ENCODE peak calls at places on chromosomes 6 and 20, in four cellular contexts. One of them, this sample, is unnamed.

GRCh38 chr6:111543913-111544435 is 61.0 kb upstream of the REV3L start:
- DNase-seq in H1: no peak
- DNase-seq in K562: no peak
- DNase-seq in GM12878: no peak
- DNase-seq in this sample: no peak

GRCh38 chr20:9467995-9468394 is 46.4 kb upstream of the LAMP5 start:
- DNase-seq in H1: no peak
- DNase-seq in GM12878: no peak
- DNase-seq in K562: peak
- DNase-seq in this sample: no peak

GRCh38 chr20:50304501-50304856 is 113.8 kb downstream of the CEBPB start:
- DNase-seq in GM12878: no peak
- DNase-seq in H1: no peak
- DNase-seq in K562: no peak
- DNase-seq in this sample: no peak

GRCh38 chr6:114277220-114277619 is 65.6 kb downstream of the HS3ST5 start:
- DNase-seq in H1: no peak
- DNase-seq in K562: no peak
- DNase-seq in GM12878: no peak
- DNase-seq in this sample: no peak

GRCh38 chr6:104705095-104705707 is 154.5 kb downstream of the HACE1 start:
- DNase-seq in H1: no peak
- DNase-seq in GM12878: no peak
- DNase-seq in K562: peak
- DNase-seq in this sample: no peak

GRCh38 chr20:46731770-46732169 is 22.3 kb downstream of the SLC2A10 start:
- DNase-seq in K562: peak
- DNase-seq in H1: no peak
- DNase-seq in GM12878: no peak
- DNase-seq in this sample: no peak

GRCh38 chr6:55260181-55260580 is 67.1 kb upstream of the GFRAL start:
- DNase-seq in GM12878: no peak
- DNase-seq in K562: no peak
- DNase-seq in H1: no peak
- DNase-seq in this sample: no peak

GRCh38 chr6:19731286-19731685 is 105.9 kb upstream of the ID4 start:
- DNase-seq in GM12878: no peak
- DNase-seq in K562: no peak
- DNase-seq in H1: no peak
- DNase-seq in this sample: peak

DNA sequence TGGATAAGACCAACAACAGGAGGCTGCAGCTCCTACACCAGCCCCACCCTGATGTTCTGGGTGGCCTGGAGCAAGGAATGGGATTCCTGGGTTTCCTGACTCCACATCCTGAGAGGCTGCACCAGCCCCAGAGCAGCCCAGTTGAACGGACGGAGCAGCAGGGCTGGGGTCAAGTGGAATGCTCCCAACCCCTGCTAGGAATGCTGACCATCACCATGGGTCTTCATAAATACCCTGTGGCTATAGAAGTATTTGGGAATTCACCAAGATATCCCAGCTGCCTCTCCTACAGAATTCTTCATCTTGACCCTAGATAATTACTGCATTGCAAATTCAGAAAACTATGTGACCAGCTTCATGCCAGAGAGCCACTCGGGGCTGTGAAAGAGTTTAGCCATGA is 180.3 kb downstream of the THBS2 start:
- DNase-seq in H1: no peak
- DNase-seq in GM12878: no peak
- DNase-seq in K562: no peak
- DNase-seq in this sample: no peak
- TF ChIP-seq EGR1 in H1: no peak
- TF ChIP-seq EGR1 in GM12878: no peak
- TF ChIP-seq EGR1 in K562: no peak
- TF ChIP-seq EGR1 in this sample: no peak

DNA sequence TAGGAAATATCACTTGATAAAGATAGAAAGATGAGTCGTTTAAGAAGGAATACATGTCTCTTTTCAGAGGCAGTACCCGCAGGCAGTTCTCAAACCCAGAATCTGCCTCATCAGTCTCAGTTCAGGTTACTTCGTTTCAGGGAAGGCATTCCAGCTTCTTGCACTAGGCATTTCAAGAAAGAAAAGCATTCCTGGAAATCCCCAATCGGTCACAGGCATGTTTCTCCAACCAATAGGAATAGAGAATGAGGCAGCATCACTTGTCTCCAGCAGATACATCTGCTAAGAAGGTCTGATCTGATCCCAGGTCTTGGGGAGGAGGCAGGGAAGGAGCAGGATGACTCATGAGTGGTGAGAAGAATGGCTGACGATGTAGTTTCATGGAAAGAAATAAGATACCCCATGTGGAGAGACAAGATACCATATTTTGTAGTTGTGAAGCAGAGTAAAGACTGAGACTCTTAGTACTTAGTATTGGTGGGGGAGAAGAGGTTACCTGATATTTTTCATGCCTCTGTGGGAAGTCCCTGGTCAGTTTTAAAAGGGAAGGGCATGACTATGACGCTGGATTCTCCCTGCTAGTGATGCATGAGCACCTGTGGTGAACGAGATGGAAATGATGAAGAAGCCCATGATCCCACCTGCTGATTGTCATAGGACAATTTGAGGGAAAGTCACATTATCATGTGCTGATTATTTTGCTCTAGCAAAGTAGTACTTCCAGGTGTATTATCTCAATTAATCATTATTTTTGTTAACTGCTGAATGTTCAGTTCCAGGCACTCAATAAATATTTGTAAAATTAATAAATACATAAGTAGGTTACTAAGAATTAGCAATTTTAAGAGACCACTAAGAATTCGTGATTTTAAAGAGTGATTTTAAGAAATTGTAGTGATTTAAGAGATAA is 20.3 kb upstream of the HLA-DRB1 start:
- DNase-seq in H1: peak
- DNase-seq in GM12878: peak
- DNase-seq in K562: peak
- DNase-seq in this sample: peak
- H3K9ac ChIP-seq in H1: no peak
- H3K9ac ChIP-seq in GM12878: peak
- H3K9ac ChIP-seq in K562: no peak
- H3K9ac ChIP-seq in this sample: peak

GRCh38 chr20:19974621-19975435 is 42.3 kb upstream of the NAA20 start:
- DNase-seq in H1: peak
- DNase-seq in K562: no peak
- DNase-seq in GM12878: no peak
- DNase-seq in this sample: no peak

GRCh38 chr20:19976595-19977372 is 40.4 kb upstream of the NAA20 start:
- DNase-seq in H1: peak
- DNase-seq in K562: no peak
- DNase-seq in GM12878: no peak
- DNase-seq in this sample: peak

GRCh38 chr20:19975901-19976300 is 41.3 kb upstream of the NAA20 start:
- DNase-seq in H1: no peak
- DNase-seq in GM12878: no peak
- DNase-seq in K562: no peak
- DNase-seq in this sample: no peak

GRCh38 chr20:19973920-19974620 is 43.1 kb upstream of the NAA20 start:
- DNase-seq in GM12878: no peak
- DNase-seq in H1: no peak
- DNase-seq in K562: no peak
- DNase-seq in this sample: no peak

GRCh38 chr20:19975436-19975799 is 41.7 kb upstream of the NAA20 start:
- DNase-seq in H1: peak
- DNase-seq in K562: no peak
- DNase-seq in GM12878: no peak
- DNase-seq in this sample: no peak
- TF ChIP-seq YY1 in H1: no peak
- TF ChIP-seq YY1 in K562: no peak
- TF ChIP-seq YY1 in GM12878: no peak
- TF ChIP-seq YY1 in this sample: no peak

DNA sequence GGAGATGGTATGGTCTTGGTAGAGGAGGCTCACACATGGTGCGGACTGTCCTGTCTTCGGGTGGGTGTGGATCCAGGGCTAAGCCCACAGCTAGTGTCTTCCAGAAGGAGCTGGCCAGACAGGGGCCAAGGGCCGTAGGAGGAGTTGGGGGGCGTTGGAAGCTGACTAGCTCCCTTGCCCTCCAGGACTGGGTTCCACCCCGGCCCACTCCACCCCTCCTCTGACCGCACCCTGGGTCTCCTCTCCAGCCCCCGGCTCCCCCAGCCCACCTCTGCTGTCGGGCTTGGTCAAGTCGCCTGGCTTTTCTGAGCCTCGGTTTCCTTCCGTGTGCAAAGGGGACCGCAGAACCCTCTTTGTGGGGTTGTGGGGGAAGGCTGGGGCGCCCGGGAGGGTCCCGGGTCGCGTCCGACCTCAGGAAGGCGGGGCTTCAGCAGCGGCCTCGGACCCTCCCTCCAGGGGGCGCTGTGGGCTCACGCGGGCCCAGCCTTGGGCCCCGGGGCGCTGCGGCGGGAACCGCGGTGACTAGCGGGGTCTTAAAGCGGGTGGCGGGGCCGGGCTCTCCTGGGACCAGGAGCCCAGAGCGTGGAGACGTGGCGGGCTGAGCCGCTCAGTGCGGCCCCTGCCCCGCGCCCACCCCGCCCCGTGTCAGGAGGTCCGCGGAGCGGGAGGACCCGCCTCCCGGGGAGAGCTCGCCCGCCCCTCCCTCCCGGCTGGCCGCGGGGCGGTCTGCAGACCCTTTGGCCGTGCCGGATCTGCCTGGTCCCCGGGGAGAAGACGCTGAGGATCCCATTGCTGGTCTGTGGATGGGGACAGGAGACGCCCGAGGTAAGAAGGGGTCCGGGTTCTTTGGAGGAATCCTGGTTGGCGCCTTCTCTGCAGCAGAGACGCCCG is 5.4 kb downstream of the NPBWR2 start:
- DNase-seq in K562: peak
- DNase-seq in GM12878: no peak
- DNase-seq in H1: peak
- DNase-seq in this sample: no peak
- TF ChIP-seq EGR1 in K562: no peak
- TF ChIP-seq EGR1 in GM12878: no peak
- TF ChIP-seq EGR1 in H1: no peak
- TF ChIP-seq EGR1 in this sample: no peak

GRCh38 chr20:62651285-62652021 is 9.2 kb downstream of the SLCO4A1 start:
- DNase-seq in K562: peak
- DNase-seq in GM12878: peak
- DNase-seq in H1: peak
- DNase-seq in this sample: no peak
- H3K9ac ChIP-seq in K562: no peak
- H3K9ac ChIP-seq in GM12878: peak
- H3K9ac ChIP-seq in H1: no peak
- H3K9ac ChIP-seq in this sample: no peak

DNA sequence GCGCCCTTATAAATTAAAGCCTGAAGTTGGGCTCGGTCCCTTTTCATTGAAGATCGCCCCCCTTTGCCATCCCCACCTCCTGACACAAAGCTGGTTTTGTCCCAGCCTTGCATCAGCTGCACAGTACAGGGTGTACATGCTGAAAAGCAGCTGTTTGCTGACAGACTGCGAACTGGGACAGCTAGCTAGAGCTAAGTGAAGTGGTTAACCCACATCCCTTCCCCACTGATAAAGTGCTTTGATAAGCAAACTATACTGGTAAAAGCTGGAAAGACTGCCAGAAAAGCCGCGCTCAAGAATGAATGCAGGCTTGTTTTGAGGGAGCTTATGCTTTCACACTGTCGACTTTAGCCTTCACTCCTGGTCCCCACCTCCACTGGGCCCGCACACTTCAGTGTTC is 207.3 kb downstream of the GMDS start:
- DNase-seq in K562: no peak
- DNase-seq in GM12878: no peak
- DNase-seq in H1: no peak
- DNase-seq in this sample: no peak
- TF ChIP-seq YY1 in K562: no peak
- TF ChIP-seq YY1 in GM12878: no peak
- TF ChIP-seq YY1 in H1: no peak
- TF ChIP-seq YY1 in this sample: no peak